ENCODE peak calls at places on chromosomes 7 and 10, in four cellular contexts. One of them, this sample, is unnamed.

GRCh38 chr10:20891338-20891714 is 5.8 kb downstream of the NEBL start:
- DNase-seq in NCI-H69: peak; percentile 69
- DNase-seq in CD8-positive, alpha-beta memory T cell: no peak
- DNase-seq in Ammon's horn: no peak
- DNase-seq in this sample: no peak

GRCh38 chr7:46752881-46753366 is 829.0 kb downstream of the TNS3 start:
- DNase-seq in Ammon's horn: no peak
- DNase-seq in NCI-H69: no peak
- DNase-seq in CD8-positive, alpha-beta memory T cell: no peak
- DNase-seq in this sample: no peak

GRCh38 chr7:155299539-155300202 is 2.0 kb downstream of the INSIG1 start:
- DNase-seq in NCI-H69: peak; percentile 46
- DNase-seq in CD8-positive, alpha-beta memory T cell: no peak
- DNase-seq in Ammon's horn: peak; percentile 34
- DNase-seq in this sample: no peak

GRCh38 chr10:25820496-25821415 is 113.3 kb upstream of the MYO3A start:
- DNase-seq in Ammon's horn: peak; percentile 4
- DNase-seq in CD8-positive, alpha-beta memory T cell: no peak
- DNase-seq in NCI-H69: peak; percentile 94
- DNase-seq in this sample: no peak

GRCh38 chr7:128381161-128381821 is 19.8 kb upstream of the PRRT4 start:
- DNase-seq in CD8-positive, alpha-beta memory T cell: no peak
- DNase-seq in Ammon's horn: no peak
- DNase-seq in NCI-H69: peak; percentile 43
- DNase-seq in this sample: no peak

GRCh38 chr10:72263613-72264241 is 10.0 kb upstream of the DDIT4 start:
- DNase-seq in CD8-positive, alpha-beta memory T cell: peak; percentile 61
- DNase-seq in NCI-H69: peak; percentile 95
- DNase-seq in Ammon's horn: no peak
- DNase-seq in this sample: no peak

GRCh38 chr7:5780801-5781496 is 514 bp downstream of the RNF216 start:
- DNase-seq in Ammon's horn: peak; percentile 27
- DNase-seq in NCI-H69: peak; percentile 69
- DNase-seq in CD8-positive, alpha-beta memory T cell: no peak
- DNase-seq in this sample: peak; percentile 35

GRCh38 chr7:1403844-1404404 is 55.3 kb downstream of the MICALL2 start:
- DNase-seq in Ammon's horn: peak; percentile 60
- DNase-seq in NCI-H69: peak; percentile 90
- DNase-seq in CD8-positive, alpha-beta memory T cell: no peak
- DNase-seq in this sample: no peak

GRCh38 chr7:143013473-143013872 is 13.5 kb downstream of the OR9A2 start:
- DNase-seq in Ammon's horn: no peak
- DNase-seq in CD8-positive, alpha-beta memory T cell: no peak
- DNase-seq in NCI-H69: no peak
- DNase-seq in this sample: no peak